ENCODE peak calls at places on chromosome 2, in five cellular contexts. One of them, this sample, is unnamed.

GRCh38 chr2:217105733-217106649 is 246.1 kb upstream of the TNP1 start:
- DNase-seq in AG08396: peak; percentile 86
- DNase-seq in neural crest cell: no peak
- DNase-seq in endodermal cell: peak; percentile 56
- DNase-seq in fibroblast of mammary gland: peak; percentile 83
- DNase-seq in this sample: peak; percentile 84

GRCh38 chr2:219540784-219541504 is 2.7 kb downstream of the CHPF start:
- DNase-seq in neural crest cell: no peak
- DNase-seq in AG08396: no peak
- DNase-seq in fibroblast of mammary gland: no peak
- DNase-seq in endodermal cell: no peak
- DNase-seq in this sample: no peak

GRCh38 chr2:10909050-10909995 is 2.4 kb upstream of the KCNF1 start:
- DNase-seq in fibroblast of mammary gland: no peak
- DNase-seq in endodermal cell: peak; percentile 92
- DNase-seq in AG08396: peak; percentile 45
- DNase-seq in neural crest cell: peak; percentile 60
- DNase-seq in this sample: peak; percentile 47

GRCh38 chr2:73285162-73285739 is 973 bp upstream of the FBXO41 start:
- DNase-seq in endodermal cell: no peak
- DNase-seq in neural crest cell: no peak
- DNase-seq in fibroblast of mammary gland: no peak
- DNase-seq in AG08396: no peak
- DNase-seq in this sample: no peak

GRCh38 chr2:149732730-149733290 is 145.2 kb upstream of the MMADHC start:
- DNase-seq in endodermal cell: no peak
- DNase-seq in neural crest cell: no peak
- DNase-seq in AG08396: no peak
- DNase-seq in fibroblast of mammary gland: no peak
- DNase-seq in this sample: no peak

GRCh38 chr2:43279317-43279840 is 53.0 kb upstream of the ZFP36L2 start:
- DNase-seq in fibroblast of mammary gland: no peak
- DNase-seq in AG08396: no peak
- DNase-seq in endodermal cell: no peak
- DNase-seq in neural crest cell: no peak
- DNase-seq in this sample: no peak

GRCh38 chr2:200472853-200473464 is 36.9 kb downstream of the KCTD18 start:
- DNase-seq in AG08396: no peak
- DNase-seq in fibroblast of mammary gland: no peak
- DNase-seq in endodermal cell: no peak
- DNase-seq in neural crest cell: no peak
- DNase-seq in this sample: peak; percentile 37

GRCh38 chr2:216635171-216635570 is 2.0 kb downstream of the IGFBP2 start:
- DNase-seq in AG08396: no peak
- DNase-seq in endodermal cell: peak; percentile 60
- DNase-seq in neural crest cell: peak; percentile 20
- DNase-seq in fibroblast of mammary gland: no peak
- DNase-seq in this sample: no peak

GRCh38 chr2:86249843-86250402 is 50.7 kb downstream of the MRPL35 start:
- DNase-seq in fibroblast of mammary gland: peak; percentile 10
- DNase-seq in AG08396: no peak
- DNase-seq in endodermal cell: peak; percentile 40
- DNase-seq in neural crest cell: no peak
- DNase-seq in this sample: no peak

GRCh38 chr2:103284750-103285149 is 522.9 kb downstream of the TMEM182 start:
- DNase-seq in neural crest cell: no peak
- DNase-seq in endodermal cell: no peak
- DNase-seq in fibroblast of mammary gland: no peak
- DNase-seq in AG08396: no peak
- DNase-seq in this sample: no peak

GRCh38 chr2:151614606-151615306 is 119.5 kb downstream of the NEB start:
- DNase-seq in neural crest cell: no peak
- DNase-seq in AG08396: no peak
- DNase-seq in fibroblast of mammary gland: no peak
- DNase-seq in endodermal cell: no peak
- DNase-seq in this sample: peak; percentile 53

GRCh38 chr2:234945339-234945895 is 6.4 kb upstream of the SH3BP4 start:
- DNase-seq in neural crest cell: no peak
- DNase-seq in fibroblast of mammary gland: no peak
- DNase-seq in endodermal cell: no peak
- DNase-seq in AG08396: no peak
- DNase-seq in this sample: no peak

GRCh38 chr2:60822987-60823386 is 58.4 kb upstream of the REL start:
- DNase-seq in endodermal cell: no peak
- DNase-seq in neural crest cell: no peak
- DNase-seq in fibroblast of mammary gland: no peak
- DNase-seq in AG08396: no peak
- DNase-seq in this sample: no peak

GRCh38 chr2:147366281-147366680 is 478.5 kb upstream of the ACVR2A start:
- DNase-seq in endodermal cell: no peak
- DNase-seq in neural crest cell: no peak
- DNase-seq in AG08396: no peak
- DNase-seq in fibroblast of mammary gland: no peak
- DNase-seq in this sample: no peak

GRCh38 chr2:175025946-175026345 is 20.8 kb upstream of the CHN1 start:
- DNase-seq in AG08396: no peak
- DNase-seq in endodermal cell: no peak
- DNase-seq in neural crest cell: no peak
- DNase-seq in fibroblast of mammary gland: peak; percentile 70
- DNase-seq in this sample: no peak

GRCh38 chr2:159035790-159036411 is 67.5 kb downstream of the TANC1 start:
- DNase-seq in fibroblast of mammary gland: peak; percentile 41
- DNase-seq in neural crest cell: no peak
- DNase-seq in endodermal cell: peak; percentile 90
- DNase-seq in AG08396: no peak
- DNase-seq in this sample: peak; percentile 67

GRCh38 chr2:111676423-111676822 is 207.6 kb downstream of the ANAPC1 start:
- DNase-seq in AG08396: peak; percentile 64
- DNase-seq in fibroblast of mammary gland: peak; percentile 32
- DNase-seq in neural crest cell: no peak
- DNase-seq in endodermal cell: no peak
- DNase-seq in this sample: no peak

GRCh38 chr2:215415820-215416613 is 19.9 kb downstream of the FN1 start:
- DNase-seq in neural crest cell: no peak
- DNase-seq in AG08396: no peak
- DNase-seq in fibroblast of mammary gland: no peak
- DNase-seq in endodermal cell: no peak
- DNase-seq in this sample: no peak

GRCh38 chr2:201448067-201448466 is 3.2 kb downstream of the TRAK2 start:
- DNase-seq in AG08396: no peak
- DNase-seq in neural crest cell: no peak
- DNase-seq in fibroblast of mammary gland: no peak
- DNase-seq in endodermal cell: no peak
- DNase-seq in this sample: no peak

GRCh38 chr2:26672112-26672817 is 20.3 kb upstream of the KCNK3 start:
- DNase-seq in fibroblast of mammary gland: no peak
- DNase-seq in endodermal cell: peak; percentile 57
- DNase-seq in AG08396: no peak
- DNase-seq in neural crest cell: no peak
- DNase-seq in this sample: no peak

GRCh38 chr2:98347298-98348065 is 1.2 kb downstream of the CNGA3 start:
- DNase-seq in endodermal cell: peak; percentile 67
- DNase-seq in neural crest cell: no peak
- DNase-seq in AG08396: no peak
- DNase-seq in fibroblast of mammary gland: no peak
- DNase-seq in this sample: no peak

GRCh38 chr2:156907806-156908205 is 349.7 kb upstream of the GALNT5 start:
- DNase-seq in neural crest cell: no peak
- DNase-seq in AG08396: no peak
- DNase-seq in fibroblast of mammary gland: peak; percentile 31
- DNase-seq in endodermal cell: no peak
- DNase-seq in this sample: peak; percentile 51

GRCh38 chr2:149158957-149159356 is 120.5 kb downstream of the LYPD6B start:
- DNase-seq in endodermal cell: no peak
- DNase-seq in AG08396: no peak
- DNase-seq in fibroblast of mammary gland: no peak
- DNase-seq in neural crest cell: no peak
- DNase-seq in this sample: no peak

GRCh38 chr2:230640540-230641011 is 72.1 kb upstream of the CAB39 start:
- DNase-seq in fibroblast of mammary gland: no peak
- DNase-seq in endodermal cell: no peak
- DNase-seq in neural crest cell: no peak
- DNase-seq in AG08396: no peak
- DNase-seq in this sample: no peak

GRCh38 chr2:10240911-10241610 is 61.6 kb upstream of the HPCAL1 start:
- DNase-seq in fibroblast of mammary gland: no peak
- DNase-seq in neural crest cell: no peak
- DNase-seq in endodermal cell: peak; percentile 46
- DNase-seq in AG08396: no peak
- DNase-seq in this sample: no peak

GRCh38 chr2:107801498-107801897 is 25.2 kb upstream of the RGPD4 start:
- DNase-seq in endodermal cell: peak; percentile 60
- DNase-seq in neural crest cell: no peak
- DNase-seq in fibroblast of mammary gland: no peak
- DNase-seq in AG08396: no peak
- DNase-seq in this sample: no peak

GRCh38 chr2:163644238-163644637 is 91.6 kb downstream of the FIGN start:
- DNase-seq in neural crest cell: no peak
- DNase-seq in endodermal cell: no peak
- DNase-seq in AG08396: no peak
- DNase-seq in fibroblast of mammary gland: no peak
- DNase-seq in this sample: no peak

GRCh38 chr2:239138610-239139009 is 262.2 kb downstream of the HDAC4 start:
- DNase-seq in endodermal cell: peak; percentile 81
- DNase-seq in AG08396: no peak
- DNase-seq in neural crest cell: no peak
- DNase-seq in fibroblast of mammary gland: no peak
- DNase-seq in this sample: no peak

GRCh38 chr2:68606759-68607158 is 36.6 kb upstream of the PROKR1 start:
- DNase-seq in fibroblast of mammary gland: no peak
- DNase-seq in endodermal cell: no peak
- DNase-seq in AG08396: no peak
- DNase-seq in neural crest cell: no peak
- DNase-seq in this sample: no peak

GRCh38 chr2:227146456-227146855 is 17.5 kb downstream of the COL4A4 start:
- DNase-seq in AG08396: no peak
- DNase-seq in neural crest cell: no peak
- DNase-seq in endodermal cell: no peak
- DNase-seq in fibroblast of mammary gland: no peak
- DNase-seq in this sample: no peak

GRCh38 chr2:217837530-217837929 is 165.3 kb downstream of the TNS1 start:
- DNase-seq in fibroblast of mammary gland: no peak
- DNase-seq in endodermal cell: no peak
- DNase-seq in neural crest cell: no peak
- DNase-seq in AG08396: no peak
- DNase-seq in this sample: no peak

GRCh38 chr2:16315911-16316310 is 349.7 kb downstream of the CYRIA start:
- DNase-seq in neural crest cell: no peak
- DNase-seq in fibroblast of mammary gland: no peak
- DNase-seq in endodermal cell: no peak
- DNase-seq in AG08396: no peak
- DNase-seq in this sample: no peak

GRCh38 chr2:190837991-190838390 is 42.6 kb upstream of the GLS start:
- DNase-seq in AG08396: no peak
- DNase-seq in endodermal cell: no peak
- DNase-seq in neural crest cell: no peak
- DNase-seq in fibroblast of mammary gland: no peak
- DNase-seq in this sample: no peak